ENCODE peak calls at places on chromosomes 5 and 9, in seven cellular contexts. Y is H9, R is mesendoderm, X is mesenchymal stem cell, A is neuronal stem cell, F is trophoblast cell, N is H1. U is an unnamed sample.

GRCh38 chr9:118094387-118094786 is 390.2 kb downstream of the TLR4 start:
- DNase-seq in Y (no peak), R (no peak), X (no peak), A (no peak), F (no peak), N (no peak), U (no peak)

GRCh38 chr5:63101870-63102269 is 523.3 kb downstream of the LRRC70 start:
- DNase-seq in Y (no peak), R (no peak), X (no peak), A (no peak), F (no peak), N (no peak), U (no peak)

GRCh38 chr5:170522211-170523128 is 18.6 kb downstream of the KCNIP1 start:
- DNase-seq in Y (no peak), R (peak; percentile 37), X (peak; percentile 7), A (no peak), F (no peak), N (no peak), U (no peak)

GRCh38 chr9:18396102-18396728 is 77.7 kb upstream of the ADAMTSL1 start:
- DNase-seq in Y (no peak), R (peak; percentile 32), X (no peak), A (no peak), F (no peak), N (no peak), U (peak; percentile 18)

GRCh38 chr9:121242219-121242954 is 25.6 kb upstream of the GSN start:
- DNase-seq in Y (no peak), R (no peak), X (peak; percentile 50), A (no peak), F (peak; percentile 56), N (no peak), U (peak; percentile 73)

GRCh38 chr5:111453747-111454146 is 58.6 kb downstream of the STARD4 start:
- DNase-seq in Y (no peak), R (peak; percentile 14), X (peak; percentile 78), A (no peak), F (peak; percentile 31), N (no peak), U (peak; percentile 74)

GRCh38 chr5:74116266-74116665 is 490.3 kb downstream of the ARHGEF28 start:
- DNase-seq in Y (no peak), R (peak; percentile 94), X (no peak), A (no peak), F (peak; percentile 33), N (no peak), U (peak; percentile 33)

GRCh38 chr5:53557386-53557785 is 3.1 kb upstream of the NDUFS4 start:
- DNase-seq in Y (no peak), R (no peak), X (peak; percentile 6), A (no peak), F (no peak), N (no peak), U (peak; percentile 80)

GRCh38 chr9:94554078-94554438 is 825 bp upstream of the PCAT7 start:
- DNase-seq in Y (no peak), R (no peak), X (no peak), A (peak; percentile 2), F (no peak), N (no peak), U (no peak)

GRCh38 chr9:16986441-16987387 is 116.2 kb upstream of the BNC2 start:
- DNase-seq in Y (no peak), R (no peak), X (peak; percentile 32), A (no peak), F (no peak), N (no peak), U (peak; percentile 80)

GRCh38 chr5:73412597-73412988 is 36.0 kb downstream of the FOXD1 start:
- DNase-seq in Y (no peak), R (peak; percentile 53), X (no peak), A (no peak), F (no peak), N (no peak), U (peak; percentile 79)

GRCh38 chr5:93100433-93100832 is 480.6 kb downstream of the NR2F1-AS1 start:
- DNase-seq in Y (no peak), R (no peak), X (peak; percentile 62), A (no peak), F (no peak), N (no peak), U (peak; percentile 74)

GRCh38 chr5:152271420-152271819 is 133.7 kb downstream of the NMUR2 start:
- DNase-seq in Y (peak; percentile 34), R (peak; percentile 68), X (no peak), A (peak; percentile 12), F (peak; percentile 36), N (no peak), U (no peak)

GRCh38 chr9:134666801-134667200 is 25.2 kb downstream of the COL5A1 start:
- DNase-seq in Y (no peak), R (no peak), X (peak; percentile 72), A (no peak), F (no peak), N (no peak), U (peak; percentile 74)

GRCh38 chr5:10562202-10563131 is 1.4 kb upstream of the ANKRD33B start:
- DNase-seq in Y (no peak), R (no peak), X (peak; percentile 33), A (no peak), F (no peak), N (no peak), U (peak; percentile 33)

GRCh38 chr9:3181049-3181953 is 337.4 kb upstream of the PUM3 start:
- DNase-seq in Y (peak; percentile 86), R (peak; percentile 84), X (peak; percentile 13), A (peak; percentile 32), F (peak; percentile 37), N (peak; percentile 81), U (no peak)

GRCh38 chr5:132771559-132771998 is 5.5 kb downstream of the SEPTIN8 start:
- DNase-seq in Y (peak; percentile 68), R (peak; percentile 91), X (peak; percentile 93), A (no peak), F (peak; percentile 33), N (no peak), U (peak; percentile 67)

DNA sequence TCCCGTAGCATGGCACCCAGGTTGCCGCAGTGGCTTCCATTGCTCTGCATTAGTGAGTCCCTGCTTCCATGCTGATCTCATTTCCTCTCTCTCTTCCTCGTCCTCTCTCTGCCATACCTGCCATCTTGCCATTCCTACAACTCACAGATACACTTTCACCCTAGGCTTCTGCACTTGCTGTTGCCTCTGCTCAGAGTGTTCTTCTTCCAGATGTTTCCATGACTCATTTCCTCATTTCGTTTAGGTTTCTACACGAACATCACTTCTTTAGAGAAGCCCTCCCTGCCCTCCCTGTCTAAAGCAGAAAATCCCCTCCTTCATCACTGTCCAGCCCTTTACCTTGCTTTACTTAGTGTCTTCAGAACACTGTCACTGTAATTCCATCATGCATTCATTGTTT is 115.2 kb upstream of the WWC1 start:
- DNase-seq in Y (no peak), R (no peak), X (no peak), A (no peak), F (no peak), N (no peak), U (no peak)
- H2AK5ac ChIP-seq in Y (no peak overlapping the region), R (peak overlapping the region; percentile 12), X (no peak overlapping the region), A (no peak overlapping the region), F (no peak overlapping the region), N (no peak overlapping the region), U (no peak overlapping the region)

DNA sequence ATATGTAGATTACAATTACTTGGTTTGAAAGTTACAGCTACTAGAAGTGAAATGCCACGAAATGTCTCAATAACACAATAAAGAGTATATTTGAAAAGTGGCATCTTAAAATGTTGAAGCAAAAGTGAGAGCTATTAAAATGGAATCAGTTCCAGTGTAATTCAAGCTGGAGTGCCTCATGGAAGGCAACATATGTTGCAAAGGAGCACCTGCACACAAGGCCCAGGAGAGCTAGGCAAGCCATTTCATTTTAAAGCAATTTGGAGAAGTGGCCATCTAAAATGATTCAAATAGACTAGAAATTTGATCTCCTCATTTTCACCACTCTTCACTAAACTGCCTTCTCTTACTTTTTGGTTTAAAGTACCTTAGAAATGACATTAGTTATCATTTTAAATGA is 167.8 kb downstream of the GABRB2 start:
- DNase-seq in Y (no peak), R (no peak), X (no peak), A (no peak), F (no peak), N (no peak), U (no peak)
- H3K4ac ChIP-seq in Y (no peak overlapping the region), R (no peak overlapping the region), X (no peak overlapping the region), A (no peak overlapping the region), F (no peak overlapping the region), N (no peak overlapping the region), U (no peak overlapping the region)

GRCh38 chr5:32523625-32524024 is 61.7 kb upstream of the SUB1 start:
- DNase-seq in Y (no peak), R (no peak), X (no peak), A (no peak), F (no peak), N (no peak), U (no peak)

GRCh38 chr5:32520995-32521394 is 64.4 kb upstream of the SUB1 start:
- DNase-seq in Y (no peak), R (no peak), X (no peak), A (no peak), F (no peak), N (no peak), U (peak; percentile 29)

GRCh38 chr5:32519508-32519907 is 65.8 kb upstream of the SUB1 start:
- DNase-seq in Y (no peak), R (no peak), X (no peak), A (no peak), F (no peak), N (no peak), U (no peak)

GRCh38 chr5:32520326-32520725 is 65.0 kb upstream of the SUB1 start:
- DNase-seq in Y (no peak), R (no peak), X (no peak), A (no peak), F (no peak), N (no peak), U (peak; percentile 58)

GRCh38 chr5:32522429-32523143 is 62.8 kb upstream of the SUB1 start:
- DNase-seq in Y (no peak), R (no peak), X (no peak), A (no peak), F (peak; percentile 50), N (no peak), U (peak; percentile 84)
- H2AK5ac ChIP-seq in Y (no peak overlapping the region), R (no peak overlapping the region), X (no peak overlapping the region), A (no peak overlapping the region), F (no peak overlapping the region), N (no peak overlapping the region), U (no peak overlapping the region)

DNA sequence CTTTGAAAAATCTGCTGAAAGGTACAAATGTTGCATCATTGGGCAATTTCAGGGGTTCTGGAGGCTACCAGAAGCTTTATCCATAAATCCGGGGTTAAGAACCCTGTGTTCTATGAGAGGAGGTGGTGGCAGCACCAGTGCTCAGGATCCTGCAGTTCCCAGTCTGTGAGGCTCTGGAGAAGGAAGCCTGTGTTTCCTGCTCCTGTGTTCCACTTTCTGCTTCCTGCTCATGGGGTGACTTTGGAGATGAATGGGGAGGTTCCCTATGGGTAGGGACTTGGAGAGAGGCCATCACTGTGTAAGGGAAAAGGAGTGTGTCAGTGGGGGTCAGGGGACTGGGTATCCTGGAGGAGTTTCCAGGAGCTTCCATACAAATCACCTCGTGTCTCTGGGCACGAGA is 2.3 kb downstream of the CDX1 start:
- DNase-seq in Y (no peak), R (no peak), X (no peak), A (no peak), F (no peak), N (no peak), U (no peak)
- H3K4ac ChIP-seq in Y (no peak overlapping the region), R (no peak overlapping the region), X (no peak overlapping the region), A (no peak overlapping the region), F (no peak overlapping the region), N (no peak overlapping the region), U (no peak overlapping the region)

GRCh38 chr9:71361357-71361756 is 239.9 kb upstream of the TRPM3 start:
- DNase-seq in Y (no peak), R (no peak), X (no peak), A (no peak), F (no peak), N (no peak), U (no peak)
- H2AK5ac ChIP-seq in Y (no peak overlapping the region), R (no peak overlapping the region), X (no peak overlapping the region), A (no peak overlapping the region), F (no peak overlapping the region), N (no peak overlapping the region), U (no peak overlapping the region)